ENCODE peak calls at places on chromosomes 16 and 17, in six cellular contexts. F, R, S, D, J and Y are unnamed samples.

GRCh38 chr17:48024149-48025039 is 13.2 kb downstream of the COPZ2 start:
- DNase-seq in F (peak; percentile 30), R (peak; percentile 77), S (peak; percentile 84), D (peak; percentile 90), J (peak; percentile 84), Y (peak; percentile 68)

GRCh38 chr17:35018814-35019213 is 38.5 kb downstream of the LIG3 start:
- DNase-seq in F (no peak), R (no peak), S (no peak), D (no peak), J (no peak), Y (no peak)

GRCh38 chr16:82085380-82085779 is 50.3 kb downstream of the HSD17B2 start:
- DNase-seq in F (no peak), R (no peak), S (no peak), D (no peak), J (no peak), Y (no peak)

GRCh38 chr17:17258998-17259397 is 22.0 kb upstream of the FLCN start:
- DNase-seq in F (no peak), R (no peak), S (peak; percentile 32), D (no peak), J (no peak), Y (no peak)

GRCh38 chr17:7915611-7916382 is at the start of gene RNF227:
- DNase-seq in F (peak; percentile 96), R (peak; percentile 96), S (peak; percentile 94), D (peak; percentile 98), J (peak; percentile 96), Y (peak; percentile 81)

GRCh38 chr16:62805221-62805857 is 769.1 kb upstream of the CDH8 start:
- DNase-seq in F (no peak), R (peak; percentile 74), S (no peak), D (no peak), J (no peak), Y (no peak)

GRCh38 chr16:69564845-69565610 is 738 bp upstream of the NFAT5 start:
- DNase-seq in F (no peak), R (no peak), S (no peak), D (no peak), J (no peak), Y (no peak)

GRCh38 chr17:37065486-37066321 is 117.0 kb downstream of the AATF start:
- DNase-seq in F (no peak), R (no peak), S (no peak), D (no peak), J (no peak), Y (no peak)

GRCh38 chr17:46003907-46004748 is 5.1 kb downstream of the STH start:
- DNase-seq in F (no peak), R (peak; percentile 73), S (no peak), D (no peak), J (peak; percentile 75), Y (no peak)

GRCh38 chr17:6027342-6028024 is 42.7 kb upstream of the WSCD1 start:
- DNase-seq in F (no peak), R (no peak), S (no peak), D (no peak), J (no peak), Y (no peak)

GRCh38 chr16:85845276-85845675 is 45.8 kb downstream of the COX4I1 start:
- DNase-seq in F (no peak), R (no peak), S (no peak), D (no peak), J (no peak), Y (no peak)

GRCh38 chr16:66344533-66345145 is 21.9 kb upstream of the CDH5 start:
- DNase-seq in F (no peak), R (no peak), S (no peak), D (peak; percentile 16), J (peak; percentile 45), Y (peak; percentile 55)

GRCh38 chr16:77211880-77212735 is 12.9 kb downstream of the SYCE1L start:
- DNase-seq in F (peak; percentile 52), R (no peak), S (peak; percentile 86), D (peak; percentile 84), J (peak; percentile 65), Y (peak; percentile 91)

GRCh38 chr17:78281249-78281865 is 49.9 kb downstream of the TMEM235 start:
- DNase-seq in F (no peak), R (no peak), S (no peak), D (no peak), J (no peak), Y (no peak)

GRCh38 chr16:69326172-69326873 is 4.1 kb downstream of the PDF start:
- DNase-seq in F (no peak), R (no peak), S (no peak), D (no peak), J (peak; percentile 72), Y (peak; percentile 66)

GRCh38 chr17:72622661-72623433 is 469.6 kb downstream of the SLC39A11 start:
- DNase-seq in F (no peak), R (no peak), S (no peak), D (no peak), J (no peak), Y (no peak)

GRCh38 chr17:14737984-14738651 is 437.2 kb downstream of the HS3ST3B1 start:
- DNase-seq in F (no peak), R (peak; percentile 81), S (peak; percentile 85), D (peak; percentile 79), J (no peak), Y (peak; percentile 47)

GRCh38 chr16:61987474-61988012 is 48.7 kb downstream of the CDH8 start:
- DNase-seq in F (no peak), R (no peak), S (no peak), D (no peak), J (no peak), Y (no peak)

GRCh38 chr16:49282690-49283375 is 1.2 kb upstream of the CBLN1 start:
- DNase-seq in F (no peak), R (no peak), S (no peak), D (no peak), J (peak; percentile 35), Y (peak; percentile 23)

GRCh38 chr16:57527610-57528360 is 8.6 kb downstream of the CCDC102A start:
- DNase-seq in F (peak; percentile 9), R (peak; percentile 44), S (no peak), D (peak; percentile 33), J (no peak), Y (no peak)

GRCh38 chr17:19978803-19979202 is 1.2 kb upstream of the AKAP10 start:
- DNase-seq in F (no peak), R (no peak), S (no peak), D (no peak), J (no peak), Y (no peak)

GRCh38 chr16:19776565-19776964 is 58.5 kb downstream of the IQCK start:
- DNase-seq in F (no peak), R (no peak), S (no peak), D (no peak), J (no peak), Y (no peak)

GRCh38 chr17:83064732-83065659 is 14.4 kb upstream of the METRNL start:
- DNase-seq in F (peak; percentile 28), R (peak; percentile 69), S (peak; percentile 84), D (peak; percentile 85), J (peak; percentile 67), Y (peak; percentile 48)

GRCh38 chr16:31528726-31529397 is 1.2 kb downstream of the AHSP start:
- DNase-seq in F (peak; percentile 30), R (no peak), S (no peak), D (no peak), J (no peak), Y (no peak)

GRCh38 chr17:4072487-4073157 is 70.2 kb downstream of the ZZEF1 start:
- DNase-seq in F (no peak), R (no peak), S (no peak), D (no peak), J (no peak), Y (no peak)

GRCh38 chr16:54488729-54489128 is 202.1 kb upstream of the IRX3 start:
- DNase-seq in F (no peak), R (no peak), S (no peak), D (no peak), J (no peak), Y (no peak)

GRCh38 chr17:45228985-45229517 is 7.4 kb downstream of the FMNL1 start:
- DNase-seq in F (peak; percentile 87), R (peak; percentile 87), S (peak; percentile 96), D (peak; percentile 94), J (peak; percentile 76), Y (peak; percentile 53)

GRCh38 chr17:68346448-68346847 is 55.2 kb downstream of the ARSG start:
- DNase-seq in F (no peak), R (no peak), S (no peak), D (peak; percentile 70), J (peak; percentile 28), Y (no peak)

GRCh38 chr17:28811594-28812135 is 30.9 kb downstream of the FAM222B start:
- DNase-seq in F (no peak), R (no peak), S (no peak), D (no peak), J (peak; percentile 47), Y (no peak)

GRCh38 chr17:79573196-79573929 is 37.5 kb downstream of the RBFOX3 start:
- DNase-seq in F (no peak), R (no peak), S (no peak), D (no peak), J (no peak), Y (no peak)

GRCh38 chr16:26111900-26112299 is 420.1 kb downstream of the HS3ST4 start:
- DNase-seq in F (no peak), R (no peak), S (no peak), D (no peak), J (no peak), Y (no peak)
- TF ChIP-seq CTCF in F (no peak), R (no peak), S (no peak), D (no peak), J (no peak), Y (no peak)

GRCh38 chr16:4217246-4218131 is 24.4 kb downstream of the SRL start:
- DNase-seq in F (no peak), R (peak; percentile 81), S (no peak), D (no peak), J (peak; percentile 69), Y (no peak)
- H3K4me1 ChIP-seq in F (no peaks in the 10 kb centered on the region), R (peaks cover 53% of the 10 kb centered on the region), S (peaks cover 28% of the 10 kb centered on the region), D (peaks cover 11% of the 10 kb centered on the region), J (no peaks in the 10 kb centered on the region), Y (peaks cover 17% of the 10 kb centered on the region)

DNA sequence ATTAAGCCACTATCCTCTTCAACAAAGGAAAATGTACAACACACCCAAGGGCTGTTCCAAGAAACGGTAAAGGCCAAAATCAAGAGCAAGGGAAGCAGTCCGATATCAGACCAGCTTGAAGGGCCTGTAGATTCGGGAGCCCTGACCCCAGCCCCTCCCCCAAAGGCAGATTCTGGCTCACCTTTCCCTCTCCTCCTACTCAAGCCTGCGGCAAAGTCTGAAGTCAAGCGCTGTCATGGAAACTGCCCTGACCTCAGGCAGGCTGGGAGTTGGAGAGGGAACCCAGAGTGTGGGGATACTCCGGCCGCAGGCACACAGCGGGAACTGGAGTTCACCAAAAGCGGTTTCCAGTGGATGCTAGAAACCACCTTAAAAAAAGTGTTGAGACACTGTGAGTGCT is 1.8 kb downstream of the ALYREF start:
- DNase-seq in F (no peak), R (no peak), S (no peak), D (no peak), J (no peak), Y (no peak)
- H3K4me3 ChIP-seq in F (no peak overlapping the region), R (no peak overlapping the region), S (no peak overlapping the region), D (no peak overlapping the region), J (no peak overlapping the region), Y (no peak overlapping the region)

GRCh38 chr16:50326835-50327465 is 41.8 kb downstream of the BRD7 start:
- DNase-seq in F (no peak), R (no peak), S (no peak), D (no peak), J (no peak), Y (peak; percentile 53)
- TF ChIP-seq CTCF in F (no peak), R (peak; percentile 51), S (peak; percentile 37), D (peak; percentile 42), J (peak; percentile 38), Y (peak; percentile 76)

GRCh38 chr16:90011908-90012501 is 7.3 kb downstream of the DBNDD1 start:
- DNase-seq in F (no peak), R (no peak), S (no peak), D (no peak), J (no peak), Y (no peak)
- H3K4me1 ChIP-seq in F (no peaks in the 10 kb centered on the region), R (no peaks in the 10 kb centered on the region), S (no peaks in the 10 kb centered on the region), D (no peaks in the 10 kb centered on the region), J (no peaks in the 10 kb centered on the region), Y (peaks cover 7% of the 10 kb centered on the region)

GRCh38 chr17:16037636-16038035 is 38.0 kb downstream of the TTC19 start:
- DNase-seq in F (no peak), R (no peak), S (no peak), D (no peak), J (no peak), Y (no peak)
- H3K4me3 ChIP-seq in F (no peak overlapping the region), R (no peak overlapping the region), S (no peak overlapping the region), D (no peak overlapping the region), J (no peak overlapping the region), Y (no peak overlapping the region)